ENCODE peak calls at places on chromosome 20, in four cellular contexts. One of them, this sample, is unnamed.

GRCh38 chr20:45946149-45946970 is 11.9 kb downstream of the PCIF1 start:
- DNase-seq in Karpas-422: no peak
- DNase-seq in prostate gland: no peak
- DNase-seq in GM12891: no peak
- DNase-seq in this sample: no peak

GRCh38 chr20:55888655-55889054 is 116.7 kb downstream of the CBLN4 start:
- DNase-seq in Karpas-422: no peak
- DNase-seq in prostate gland: no peak
- DNase-seq in GM12891: no peak
- DNase-seq in this sample: peak; percentile 22

GRCh38 chr20:63863021-63863797 is 1.9 kb upstream of the TPD52L2 start:
- DNase-seq in Karpas-422: no peak
- DNase-seq in prostate gland: no peak
- DNase-seq in GM12891: no peak
- DNase-seq in this sample: no peak

GRCh38 chr20:59253325-59253724 is 47.1 kb upstream of the EDN3 start:
- DNase-seq in Karpas-422: no peak
- DNase-seq in prostate gland: no peak
- DNase-seq in GM12891: no peak
- DNase-seq in this sample: no peak

GRCh38 chr20:59170406-59171349 is 7.1 kb downstream of the ZNF831 start:
- DNase-seq in Karpas-422: no peak
- DNase-seq in prostate gland: no peak
- DNase-seq in GM12891: no peak
- DNase-seq in this sample: no peak

GRCh38 chr20:36153754-36154695 is 515 bp upstream of the EPB41L1 start:
- DNase-seq in Karpas-422: no peak
- DNase-seq in prostate gland: peak; percentile 89
- DNase-seq in GM12891: peak; percentile 54
- DNase-seq in this sample: no peak

GRCh38 chr20:34570859-34571306 is 12.4 kb downstream of the MAP1LC3A start:
- DNase-seq in Karpas-422: no peak
- DNase-seq in prostate gland: no peak
- DNase-seq in GM12891: no peak
- DNase-seq in this sample: no peak

GRCh38 chr20:52747736-52748135 is 224.4 kb upstream of the TSHZ2 start:
- DNase-seq in Karpas-422: no peak
- DNase-seq in prostate gland: no peak
- DNase-seq in GM12891: no peak
- DNase-seq in this sample: no peak

GRCh38 chr20:35503841-35504460 is 25.5 kb downstream of the C20orf173 start:
- DNase-seq in Karpas-422: no peak
- DNase-seq in prostate gland: no peak
- DNase-seq in GM12891: no peak
- DNase-seq in this sample: no peak

GRCh38 chr20:36407196-36407733 is 101.1 kb downstream of the DLGAP4 start:
- DNase-seq in Karpas-422: no peak
- DNase-seq in prostate gland: no peak
- DNase-seq in GM12891: no peak
- DNase-seq in this sample: no peak

GRCh38 chr20:14647016-14647415 is 309.6 kb upstream of the FLRT3 start:
- DNase-seq in Karpas-422: no peak
- DNase-seq in prostate gland: no peak
- DNase-seq in GM12891: no peak
- DNase-seq in this sample: no peak

This sample was measured in NAMALWA.